ENCODE peak calls at places on chromosomes 6 and 20, in four cellular contexts. J is cardiac muscle cell; K is stimulated activated CD4-positive, alpha-beta T cell treated with anti-CD3 and anti-CD28 coated beads, Interleukin-2, amount 100 ng/mL, for 24 hours; O is NCI-H774. L is an unnamed sample.

GRCh38 chr6:16762547-16763477 is 1.6 kb upstream of the ATXN1 start:
- DNase-seq in O (peak), J (peak), K (peak), L (peak)

GRCh38 chr6:84224251-84224650 is 3.2 kb downstream of the CEP162 start:
- DNase-seq in O (no peak), K (no peak), J (no peak), L (no peak)

GRCh38 chr20:38338849-38339520 is 7.3 kb upstream of the LBP start:
- DNase-seq in O (no peak), K (no peak), J (peak), L (no peak)

GRCh38 chr20:33556237-33556636 is 66.3 kb downstream of the CBFA2T2 start:
- DNase-seq in K (no peak), J (no peak), O (no peak), L (no peak)

GRCh38 chr6:100463685-100464161 is 998 bp downstream of the SIM1 start:
- DNase-seq in J (no peak), K (no peak), O (no peak), L (no peak)

GRCh38 chr6:89479902-89480301 is 47.0 kb downstream of the ANKRD6 start:
- DNase-seq in O (no peak), J (no peak), K (no peak), L (no peak)

GRCh38 chr20:50759678-50760077 is 28.3 kb downstream of the PARD6B start:
- DNase-seq in O (no peak), J (no peak), K (no peak), L (no peak)

GRCh38 chr6:168062346-168063289 is 16.4 kb downstream of the FRMD1 start:
- DNase-seq in O (no peak), J (no peak), K (no peak), L (no peak)

GRCh38 chr20:46939031-46939430 is 44.4 kb downstream of the EYA2 start:
- DNase-seq in J (no peak), O (no peak), K (no peak), L (no peak)

GRCh38 chr6:89438248-89438647 is 5.3 kb downstream of the ANKRD6 start:
- DNase-seq in J (no peak), O (no peak), K (no peak), L (no peak)

GRCh38 chr20:2463616-2464365 is 6.8 kb downstream of the SNRPB start:
- DNase-seq in J (no peak), O (no peak), K (no peak), L (no peak)

GRCh38 chr20:62418709-62419487 is 8.4 kb downstream of the RBBP8NL start:
- DNase-seq in K (no peak), J (no peak), O (no peak), L (no peak)

GRCh38 chr20:10689385-10689784 is 15.6 kb upstream of the JAG1 start:
- DNase-seq in J (no peak), K (no peak), O (no peak), L (no peak)

GRCh38 chr6:159151266-159151855 is 17.8 kb upstream of the FNDC1 start:
- DNase-seq in O (peak), J (peak), K (peak), L (peak)

GRCh38 chr6:140970485-140970884 is 1162.2 kb upstream of the GJE1 start:
- DNase-seq in K (no peak), O (no peak), J (no peak), L (no peak)

GRCh38 chr20:58523072-58523681 is 8.0 kb upstream of the APCDD1L start:
- DNase-seq in J (no peak), K (no peak), O (no peak), L (no peak)

GRCh38 chr20:44942264-44942973 is 17.8 kb downstream of the TOMM34 start:
- DNase-seq in O (no peak), K (no peak), J (peak), L (no peak)

GRCh38 chr6:7761047-7761446 is 35.1 kb downstream of the BMP6 start:
- DNase-seq in O (no peak), K (no peak), J (no peak), L (no peak)

GRCh38 chr20:19758888-19759331 is 852 bp downstream of the RIN2 start:
- DNase-seq in O (no peak), K (no peak), J (peak), L (peak)

GRCh38 chr6:170294813-170295518 is 4.1 kb upstream of the DLL1 start:
- DNase-seq in K (no peak), O (no peak), J (no peak), L (no peak)

GRCh38 chr6:131640576-131640975 is 3.5 kb downstream of the ENPP3 start:
- DNase-seq in J (no peak), O (no peak), K (no peak), L (no peak)

GRCh38 chr20:17960927-17961599 is 7.5 kb downstream of the SNX5 start:
- DNase-seq in O (no peak), K (no peak), J (no peak), L (no peak)

GRCh38 chr6:107533415-107534059 is 43.6 kb downstream of the SOBP start:
- DNase-seq in J (no peak), O (no peak), K (no peak), L (no peak)

GRCh38 chr6:56742122-56742791 is 99.6 kb upstream of the DST start:
- DNase-seq in J (no peak), O (no peak), K (no peak), L (no peak)

GRCh38 chr20:50398471-50399002 is 111.6 kb upstream of the PTPN1 start:
- DNase-seq in K (no peak), O (no peak), J (no peak), L (no peak)

GRCh38 chr6:156870926-156871539 is 93.9 kb downstream of the ARID1B start:
- DNase-seq in O (no peak), J (no peak), K (no peak), L (no peak)

GRCh38 chr6:35017461-35018183 is 123.5 kb downstream of the TCP11 start:
- DNase-seq in O (no peak), J (no peak), K (no peak), L (no peak)

GRCh38 chr6:104957301-104958177 is 632 bp downstream of the LIN28B start:
- DNase-seq in K (no peak), O (no peak), J (peak), L (no peak)

GRCh38 chr6:47479156-47479541 is 1.6 kb downstream of the CD2AP start:
- DNase-seq in O (no peak), J (no peak), K (no peak), L (no peak)

L was measured in pancreas.